ENCODE peak calls at places on chromosomes 5 and 9, in nine cellular contexts. M, W, Z, N, Y, Q, O, F and T are unnamed samples. For H3K36me3 and H3K4me1, the result is how much of the 10 kb centered on the place peaks cover.

GRCh38 chr5:176530983-176531901 is 6.0 kb downstream of the RNF44 start:
- DNase-seq in M (no peak), W (peak), Z (no peak), N (peak), Y (no peak), Q (no peak), O (peak), F (no peak), T (no peak)

GRCh38 chr5:137595680-137596079 is 96.6 kb upstream of the SPOCK1 start:
- DNase-seq in M (no peak), W (no peak), Z (no peak), N (no peak), Y (no peak), Q (no peak), O (no peak), F (no peak), T (no peak)

GRCh38 chr9:127550277-127550676 is 61.8 kb upstream of the STXBP1 start:
- DNase-seq in M (no peak), W (no peak), Z (no peak), N (no peak), Y (no peak), Q (no peak), O (no peak), F (no peak), T (no peak)

GRCh38 chr9:137487454-137488329 is 28.6 kb upstream of the NSMF start:
- DNase-seq in M (peak), W (no peak), Z (no peak), N (no peak), Y (no peak), Q (no peak), O (no peak), F (no peak), T (no peak)

GRCh38 chr5:10490927-10491672 is 49.4 kb downstream of the ROPN1L start:
- DNase-seq in M (no peak), W (no peak), Z (no peak), N (no peak), Y (no peak), Q (no peak), O (no peak), F (no peak), T (no peak)

GRCh38 chr5:127425037-127425436 is 92.4 kb upstream of the PRRC1 start:
- DNase-seq in M (peak), W (no peak), Z (no peak), N (no peak), Y (no peak), Q (no peak), O (no peak), F (no peak), T (no peak)

GRCh38 chr5:149387982-149388381 is 8.9 kb upstream of the IL17B start:
- DNase-seq in M (no peak), W (no peak), Z (no peak), N (peak), Y (no peak), Q (no peak), O (peak), F (no peak), T (no peak)

GRCh38 chr9:1505489-1505888 is 455.3 kb downstream of the DMRT2 start:
- DNase-seq in M (no peak), W (no peak), Z (no peak), N (no peak), Y (no peak), Q (no peak), O (no peak), F (no peak), T (no peak)

GRCh38 chr5:138212828-138213160 is 329 bp downstream of the CDC23 start:
- DNase-seq in M (no peak), W (no peak), Z (no peak), N (no peak), Y (no peak), Q (no peak), O (no peak), F (no peak), T (no peak)

GRCh38 chr5:78824826-78825225 is 160.3 kb downstream of the ARSB start:
- DNase-seq in M (no peak), W (no peak), Z (no peak), N (no peak), Y (no peak), Q (no peak), O (no peak), F (no peak), T (no peak)

GRCh38 chr9:97293207-97293721 is 14.2 kb upstream of the CCDC180 start:
- DNase-seq in M (no peak), W (no peak), Z (peak), N (no peak), Y (no peak), Q (no peak), O (peak), F (peak), T (no peak)

GRCh38 chr5:57768771-57769170 is 286.2 kb upstream of the ACTBL2 start:
- DNase-seq in M (no peak), W (no peak), Z (no peak), N (no peak), Y (no peak), Q (no peak), O (no peak), F (no peak), T (no peak)

GRCh38 chr5:123297866-123298265 is 125.3 kb downstream of the CEP120 start:
- DNase-seq in M (no peak), W (no peak), Z (no peak), N (no peak), Y (no peak), Q (no peak), O (no peak), F (no peak), T (no peak)

GRCh38 chr5:169856571-169856970 is 123.7 kb downstream of the INSYN2B start:
- DNase-seq in M (no peak), W (no peak), Z (no peak), N (no peak), Y (no peak), Q (no peak), O (no peak), F (no peak), T (no peak)

GRCh38 chr9:2800385-2801179 is 43.3 kb downstream of the PUM3 start:
- DNase-seq in M (peak), W (no peak), Z (no peak), N (no peak), Y (no peak), Q (no peak), O (peak), F (no peak), T (no peak)

GRCh38 chr5:132385321-132386105 is 16.0 kb downstream of the SLC22A5 start:
- DNase-seq in M (peak), W (no peak), Z (no peak), N (peak), Y (peak), Q (no peak), O (peak), F (peak), T (no peak)

GRCh38 chr5:9644630-9645029 is 14.5 kb upstream of the TAS2R1 start:
- DNase-seq in M (no peak), W (no peak), Z (no peak), N (no peak), Y (no peak), Q (no peak), O (no peak), F (no peak), T (no peak)

GRCh38 chr5:42641321-42642005 is 115.2 kb upstream of the CCDC152 start:
- DNase-seq in M (no peak), W (no peak), Z (no peak), N (no peak), Y (no peak), Q (no peak), O (no peak), F (no peak), T (no peak)

GRCh38 chr9:87278971-87279731 is 218.5 kb upstream of the DAPK1 start:
- DNase-seq in M (no peak), W (no peak), Z (no peak), N (no peak), Y (no peak), Q (no peak), O (no peak), F (no peak), T (no peak)

GRCh38 chr9:92173318-92173717 is 58.1 kb upstream of the SPTLC1 start:
- DNase-seq in M (no peak), W (no peak), Z (no peak), N (no peak), Y (no peak), Q (no peak), O (no peak), F (no peak), T (no peak)

GRCh38 chr5:172835246-172836030 is 1.4 kb downstream of the ERGIC1 start:
- DNase-seq in M (no peak), W (no peak), Z (no peak), N (no peak), Y (no peak), Q (no peak), O (no peak), F (no peak), T (no peak)
- H3K27ac ChIP-seq in M (peak), W (peak), Z (peak), N (no peak), Y (peak), Q (no peak), O (peak), F (peak), T (peak)

GRCh38 chr9:136442330-136442729 is 2.7 kb upstream of the INPP5E start:
- DNase-seq in M (no peak), W (no peak), Z (no peak), N (no peak), Y (no peak), Q (no peak), O (no peak), F (no peak), T (no peak)

GRCh38 chr9:136443087-136443486 is 3.4 kb upstream of the INPP5E start:
- DNase-seq in M (no peak), W (no peak), Z (no peak), N (no peak), Y (no peak), Q (no peak), O (no peak), F (no peak), T (no peak)

GRCh38 chr9:136439550-136440408 is at the start of gene INPP5E:
- DNase-seq in M (peak), W (peak), Z (peak), N (peak), Y (peak), Q (peak), O (peak), F (peak), T (peak)

GRCh38 chr9:136441681-136442245 is 2.1 kb upstream of the INPP5E start:
- DNase-seq in M (no peak), W (no peak), Z (no peak), N (no peak), Y (no peak), Q (no peak), O (no peak), F (peak), T (no peak)

DNA sequence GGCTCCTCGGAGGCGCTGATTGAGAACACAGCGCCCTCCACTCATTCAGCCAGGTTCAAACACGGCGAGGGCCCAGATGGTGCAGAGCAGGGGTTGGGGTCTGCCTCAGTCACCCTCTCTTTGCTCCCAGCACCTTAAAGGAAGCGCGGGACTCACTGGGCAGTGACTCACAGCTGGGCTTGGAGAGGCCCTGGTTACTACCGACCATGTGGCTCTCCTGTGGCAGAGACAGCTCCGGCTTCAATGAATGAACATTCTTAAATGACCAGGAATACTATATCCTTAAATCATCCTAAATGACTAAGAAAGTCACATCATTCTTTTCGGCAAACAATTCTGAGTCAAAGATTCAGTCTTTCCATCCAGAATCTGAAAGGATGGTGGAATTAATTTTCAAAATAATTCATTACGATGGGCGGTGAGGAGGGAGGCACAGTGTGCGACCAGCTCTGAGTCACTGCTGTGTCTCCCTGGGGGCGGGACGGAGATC is 1.6 kb upstream of the INPP5E start:
- DNase-seq in M (no peak), W (no peak), Z (no peak), N (no peak), Y (no peak), Q (no peak), O (no peak), F (no peak), T (no peak)
- H3K36me3 ChIP-seq in M (under half), W (half or more), Z (half or more), N (under half), Y (under half), Q (under half), O (under half), F (under half), T (half or more)

GRCh38 chr9:13770956-13771355 is 491.5 kb upstream of the MPDZ start:
- DNase-seq in M (no peak), W (no peak), Z (no peak), N (no peak), Y (no peak), Q (no peak), O (no peak), F (no peak), T (no peak)
- H3K4me1 ChIP-seq in M (under half), W (under half), Z (under half), N (under half), Y (under half), Q (under half), O (under half), F (under half), T (under half)

DNA sequence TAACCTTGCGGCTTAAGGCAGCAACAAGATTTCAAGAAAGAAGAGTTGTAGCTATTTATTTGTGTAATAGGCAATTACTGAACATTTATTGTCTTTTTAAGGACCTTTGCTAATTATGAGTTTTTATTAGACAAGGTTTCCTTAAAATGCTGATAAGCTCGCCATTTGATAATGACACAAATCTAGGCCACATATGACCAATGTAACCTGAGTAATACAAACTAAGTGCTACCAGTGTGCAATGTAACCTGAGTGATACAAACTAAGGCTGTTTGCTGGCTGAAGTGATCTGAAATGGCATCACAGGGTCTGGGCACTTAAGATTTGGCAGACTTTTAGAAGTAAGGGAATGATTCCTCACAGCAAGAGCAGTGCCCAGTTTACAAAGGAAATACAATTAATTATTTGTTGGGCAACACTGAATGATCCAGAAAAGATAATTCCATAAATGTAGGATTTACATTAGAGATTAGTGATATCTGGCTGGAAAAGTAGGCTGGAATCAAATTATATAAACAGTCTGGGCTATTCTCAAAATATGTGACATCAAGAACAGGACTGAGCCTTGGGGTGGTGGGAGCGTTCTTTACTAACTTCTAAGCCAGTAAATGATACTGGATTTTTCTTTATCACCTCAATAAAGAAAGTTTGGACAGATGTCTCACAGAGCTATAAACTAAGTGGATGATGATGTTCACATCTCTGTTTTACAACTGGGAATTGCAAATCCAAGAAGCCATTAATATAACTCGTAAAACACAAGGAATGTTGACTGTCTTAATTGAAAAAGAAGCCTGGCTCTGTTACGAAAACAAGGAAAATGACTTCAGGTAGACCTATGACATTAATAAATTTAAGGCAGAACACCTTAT is 54.8 kb downstream of the MRPS27 start:
- DNase-seq in M (no peak), W (no peak), Z (no peak), N (no peak), Y (no peak), Q (no peak), O (no peak), F (no peak), T (no peak)
- H3K27ac ChIP-seq in M (no peak), W (no peak), Z (no peak), N (no peak), Y (no peak), Q (no peak), O (no peak), F (no peak), T (peak)

GRCh38 chr9:131744171-131744714 is 4.4 kb upstream of the RAPGEF1 start:
- DNase-seq in M (peak), W (peak), Z (no peak), N (no peak), Y (peak), Q (no peak), O (no peak), F (peak), T (no peak)

GRCh38 chr9:131744715-131745201 is 4.9 kb upstream of the RAPGEF1 start:
- DNase-seq in M (no peak), W (peak), Z (no peak), N (no peak), Y (no peak), Q (no peak), O (no peak), F (peak), T (no peak)

GRCh38 chr9:131740898-131741297 is 1.0 kb upstream of the RAPGEF1 start:
- DNase-seq in M (no peak), W (peak), Z (peak), N (peak), Y (no peak), Q (no peak), O (no peak), F (no peak), T (no peak)

GRCh38 chr9:131745611-131746010 is 5.7 kb upstream of the RAPGEF1 start:
- DNase-seq in M (no peak), W (peak), Z (no peak), N (no peak), Y (no peak), Q (no peak), O (no peak), F (no peak), T (no peak)

DNA sequence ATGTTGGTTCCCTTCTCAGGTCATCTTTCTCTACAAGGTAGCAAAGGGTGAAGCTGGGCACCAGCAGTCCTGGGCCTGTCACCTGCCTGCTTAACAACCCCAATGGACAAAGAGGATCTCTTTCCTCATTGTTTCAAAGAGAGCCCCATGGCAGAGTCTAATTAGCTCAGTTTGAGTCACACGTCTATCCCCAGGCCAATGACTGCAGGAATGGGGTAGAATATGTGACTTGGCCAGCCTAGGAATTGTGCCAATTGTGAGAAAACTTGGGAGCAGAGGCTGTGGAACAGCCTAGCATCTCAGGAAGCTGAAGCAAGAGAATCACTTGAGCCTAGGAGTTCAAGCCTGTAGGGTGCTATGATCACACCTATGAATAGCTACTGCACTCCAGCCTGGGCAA is 3.6 kb upstream of the RAPGEF1 start:
- DNase-seq in M (no peak), W (peak), Z (no peak), N (no peak), Y (no peak), Q (no peak), O (no peak), F (no peak), T (no peak)
- H3K36me3 ChIP-seq in M (under half), W (under half), Z (under half), N (under half), Y (under half), Q (under half), O (under half), F (under half), T (under half)

GRCh38 chr9:14205463-14205862 is 108.5 kb downstream of the NFIB start:
- DNase-seq in M (no peak), W (no peak), Z (no peak), N (no peak), Y (no peak), Q (no peak), O (no peak), F (no peak), T (no peak)
- H3K4me1 ChIP-seq in M (under half), W (under half), Z (half or more), N (under half), Y (under half), Q (under half), O (under half), F (half or more), T (under half)

GRCh38 chr9:76352026-76352620 is 42.1 kb downstream of the RFK start:
- DNase-seq in M (no peak), W (no peak), Z (no peak), N (no peak), Y (no peak), Q (no peak), O (no peak), F (no peak), T (no peak)

GRCh38 chr9:76353280-76353679 is 40.9 kb downstream of the RFK start:
- DNase-seq in M (no peak), W (no peak), Z (no peak), N (no peak), Y (no peak), Q (no peak), O (no peak), F (no peak), T (no peak)

GRCh38 chr9:76355886-76356285 is 38.3 kb downstream of the RFK start:
- DNase-seq in M (no peak), W (no peak), Z (no peak), N (no peak), Y (no peak), Q (no peak), O (no peak), F (no peak), T (no peak)

GRCh38 chr9:76351006-76351405 is 43.2 kb downstream of the RFK start:
- DNase-seq in M (no peak), W (no peak), Z (no peak), N (no peak), Y (no peak), Q (no peak), O (no peak), F (no peak), T (no peak)

DNA sequence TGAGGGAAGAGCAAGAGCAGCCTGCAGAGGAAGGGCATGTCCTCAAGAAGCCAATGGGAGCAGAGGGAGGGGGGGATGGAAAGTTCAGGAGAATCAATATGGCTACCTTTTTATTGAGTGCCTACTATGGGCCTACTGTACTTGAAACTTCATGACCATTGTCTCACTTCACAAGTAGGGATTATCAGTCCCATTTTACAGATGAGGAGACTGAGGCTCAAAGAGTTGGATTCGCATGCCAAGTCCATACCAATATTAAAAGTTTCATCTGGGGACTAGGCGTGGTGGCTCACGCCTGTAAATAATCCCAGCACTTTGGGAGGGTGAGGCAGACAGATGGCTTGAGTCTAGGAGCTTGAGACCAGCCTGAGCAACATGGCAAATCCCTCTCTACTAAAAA is 40.0 kb downstream of the RFK start:
- DNase-seq in M (no peak), W (no peak), Z (no peak), N (no peak), Y (no peak), Q (no peak), O (no peak), F (no peak), T (no peak)
- H3K27ac ChIP-seq in M (no peak), W (no peak), Z (no peak), N (no peak), Y (no peak), Q (no peak), O (no peak), F (no peak), T (no peak)

DNA sequence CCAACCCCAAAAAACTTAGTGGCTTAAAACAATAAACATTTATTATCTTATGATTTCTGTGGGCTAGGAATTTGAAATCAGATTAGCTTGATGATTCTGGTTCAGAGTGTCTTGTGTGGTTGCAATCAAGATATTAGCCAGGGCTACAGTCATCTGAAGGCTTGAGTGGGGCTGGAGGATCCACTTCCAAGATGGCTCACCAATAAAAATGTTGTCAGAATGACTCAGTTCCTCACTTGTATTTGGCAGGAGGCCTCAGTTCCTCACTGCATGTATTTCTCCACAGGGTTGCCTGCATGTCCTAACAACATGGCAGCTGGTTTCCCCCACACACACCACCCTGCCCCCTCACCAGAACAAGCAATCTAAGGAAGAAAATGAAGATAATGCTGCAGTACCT is 98.2 kb upstream of the NIPBL start:
- DNase-seq in M (no peak), W (no peak), Z (no peak), N (no peak), Y (no peak), Q (no peak), O (no peak), F (no peak), T (no peak)
- H3K36me3 ChIP-seq in M (under half), W (under half), Z (under half), N (under half), Y (under half), Q (under half), O (under half), F (under half), T (under half)